ENCODE peak calls at places on chromosomes 4 and X, in nine cellular contexts. L is esophagus muscularis mucosa, J is stomach, V is K562, G is HepG2, N is HCT116, I is suprapubic skin, X is transverse colon, Z is spleen. K is an unnamed sample.

GRCh38 chr4:6470502-6471302 is 1.7 kb downstream of the PPP2R2C start:
- DNase-seq in Z (peak; percentile 62), X (no peak), N (no peak), G (no peak), J (peak; percentile 48), V (peak; percentile 61), L (no peak), I (peak; percentile 74), K (peak; percentile 33)

GRCh38 chrX:39152106-39152649 is 350.9 kb downstream of the MID1IP1 start:
- DNase-seq in N (no peak), X (peak; percentile 49), J (peak; percentile 61), L (no peak), I (peak; percentile 76), Z (peak; percentile 81), V (peak; percentile 79), G (no peak), K (no peak)

GRCh38 chr4:11028334-11028733 is 343.8 kb upstream of the CLNK start:
- DNase-seq in G (no peak), J (no peak), L (peak; percentile 86), I (no peak), N (no peak), Z (no peak), V (no peak), X (no peak), K (no peak)

GRCh38 chr4:133483600-133484246 is 334.6 kb downstream of the PCDH10 start:
- DNase-seq in G (peak; percentile 43), J (no peak), N (peak; percentile 34), V (peak; percentile 14), I (no peak), X (no peak), L (no peak), Z (no peak), K (no peak)

GRCh38 chrX:148380614-148381561 is 119.5 kb upstream of the AFF2 start:
- DNase-seq in G (no peak), I (no peak), V (no peak), X (peak; percentile 11), Z (no peak), N (no peak), J (no peak), L (no peak), K (no peak)

GRCh38 chr4:84691170-84691691 is 108.3 kb downstream of the CDS1 start:
- DNase-seq in L (no peak), G (no peak), I (no peak), V (peak; percentile 13), X (no peak), J (no peak), N (peak; percentile 86), Z (no peak), K (no peak)

GRCh38 chrX:51837926-51838325 is 55.5 kb upstream of the MAGED1 start:
- DNase-seq in V (no peak), Z (no peak), I (peak; percentile 77), N (no peak), G (no peak), X (peak; percentile 60), L (peak; percentile 87), J (peak; percentile 41), K (peak; percentile 4)

GRCh38 chrX:100895365-100896075 is 21.4 kb upstream of the NOX1 start:
- DNase-seq in V (peak; percentile 50), G (peak; percentile 55), Z (no peak), N (peak; percentile 26), X (peak; percentile 28), L (no peak), J (peak; percentile 33), I (no peak), K (no peak)

GRCh38 chrX:149757206-149758067 is 16.4 kb upstream of the HSFX1 start:
- DNase-seq in I (no peak), N (no peak), L (no peak), Z (peak; percentile 52), G (no peak), X (no peak), V (no peak), J (no peak), K (no peak)

GRCh38 chrX:37420756-37421155 is 71.6 kb downstream of the PRRG1 start:
- DNase-seq in V (no peak), N (no peak), L (no peak), X (no peak), G (no peak), Z (no peak), I (no peak), J (no peak), K (no peak)

GRCh38 chrX:56130013-56130412 is 102.1 kb upstream of the KLF8 start:
- DNase-seq in J (no peak), L (no peak), I (no peak), Z (no peak), X (no peak), G (no peak), V (no peak), N (no peak), K (no peak)

GRCh38 chrX:153303276-153304262 is 18.0 kb downstream of the PNMA6F start:
- DNase-seq in X (no peak), N (no peak), J (no peak), I (no peak), G (no peak), V (no peak), Z (peak; percentile 50), L (no peak), K (no peak)

GRCh38 chr4:165609653-165610052 is 230.8 kb downstream of the CPE start:
- DNase-seq in L (no peak), N (no peak), J (no peak), X (no peak), V (no peak), Z (no peak), G (no peak), I (no peak), K (no peak)

GRCh38 chr4:181528570-181529184 is 714.5 kb upstream of the TENM3 start:
- DNase-seq in V (peak; percentile 59), J (peak; percentile 78), I (no peak), Z (no peak), G (peak; percentile 56), L (no peak), N (peak; percentile 54), X (peak; percentile 80), K (peak; percentile 23)

GRCh38 chrX:84729809-84730208 is 227.6 kb upstream of the HDX start:
- DNase-seq in V (peak; percentile 16), Z (no peak), X (no peak), I (no peak), N (no peak), G (peak; percentile 5), J (no peak), L (no peak), K (no peak)

GRCh38 chrX:24870143-24870542 is 145.6 kb downstream of the ARX start:
- DNase-seq in X (no peak), G (peak; percentile 70), V (no peak), I (no peak), Z (no peak), L (no peak), J (no peak), N (no peak), K (no peak)

GRCh38 chrX:11949291-11949690 is 189.0 kb upstream of the FRMPD4 start:
- DNase-seq in Z (no peak), X (no peak), V (no peak), L (no peak), N (no peak), G (no peak), I (no peak), J (no peak), K (no peak)

DNA sequence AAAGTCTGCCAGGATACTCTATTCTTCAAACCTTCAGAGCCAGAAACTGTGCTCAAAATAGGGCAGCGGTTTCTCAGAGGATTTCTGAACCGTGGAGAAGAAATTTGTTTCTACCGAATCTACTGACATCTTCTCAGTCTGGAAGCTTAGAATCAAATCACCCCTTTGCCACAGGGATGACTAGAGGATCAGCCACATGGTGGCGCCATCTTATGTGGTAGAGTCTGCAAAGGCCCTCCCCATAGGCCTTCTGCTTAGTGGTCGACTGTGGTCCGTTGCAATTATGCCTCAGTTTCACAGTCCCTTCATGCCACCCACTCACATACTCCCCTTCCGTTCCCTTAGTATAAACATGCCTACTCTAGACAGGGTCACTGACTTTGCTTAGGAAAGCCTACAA is 680.7 kb upstream of the SPANXN1 start:
- DNase-seq in V (no peak), N (no peak), X (no peak), L (no peak), I (no peak), Z (no peak), J (no peak), G (no peak), K (no peak)
- TF ChIP-seq CTCF in V (no peak), N (no peak), X (no peak), L (no peak), I (no peak), Z (no peak), J (no peak), G (no peak), K (no peak)

GRCh38 chr4:189022441-189023035 is 883.3 kb downstream of the TRIML1 start:
- DNase-seq in L (no peak), J (no peak), X (no peak), N (no peak), G (no peak), V (no peak), I (no peak), Z (no peak), K (no peak)
- H3K27ac ChIP-seq in L (no peak overlapping the region), J (no peak overlapping the region), X (peak overlapping the region; percentile 16), N (no peak overlapping the region), G (no peak overlapping the region), V (no peak overlapping the region), I (no peak overlapping the region), Z (no peak overlapping the region), K (no peak overlapping the region)

GRCh38 chr4:40621229-40621591 is 8.5 kb downstream of the RBM47 start:
- DNase-seq in X (no peak), Z (no peak), J (no peak), G (no peak), I (no peak), N (no peak), L (no peak), V (no peak), K (no peak)
- TF ChIP-seq POLR2AphosphoS5 in X (no peak), Z (no peak), J (no peak), G (no peak), I (no peak), N (no peak), L (no peak), V (no peak), K (no peak)

DNA sequence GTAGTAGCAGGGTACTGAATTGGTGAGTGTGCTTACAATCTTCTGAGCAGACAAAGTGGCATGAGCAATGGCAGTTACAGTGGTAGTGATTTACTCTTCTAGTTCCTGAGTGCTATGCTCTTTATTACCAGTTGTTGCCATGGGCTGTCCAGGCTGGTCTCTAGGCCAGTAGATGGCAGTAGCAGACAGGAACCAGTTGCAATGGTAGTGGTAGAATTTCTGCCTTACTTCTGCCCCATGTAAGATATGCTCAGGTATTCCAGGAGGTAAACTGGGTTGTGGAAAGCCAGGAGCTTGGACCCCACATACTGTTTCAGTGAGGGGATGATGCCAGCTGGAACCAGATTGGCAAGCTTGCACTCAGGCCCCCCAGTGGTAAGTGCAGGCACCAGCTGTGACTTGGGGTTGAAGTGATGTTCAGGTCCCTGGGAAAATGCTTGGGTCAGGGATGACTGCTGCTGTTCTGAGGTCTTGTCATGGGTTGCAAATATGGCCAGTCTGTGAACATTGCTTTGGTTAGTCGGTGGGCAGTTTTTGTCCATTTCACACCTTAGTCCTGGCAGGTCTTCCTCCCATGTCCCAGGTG is 63.0 kb upstream of the ZXDB start:
- DNase-seq in J (no peak), Z (no peak), G (peak; percentile 5), I (no peak), X (no peak), L (no peak), N (no peak), V (peak; percentile 1), K (peak; percentile 5)
- TF ChIP-seq CTCF in J (no peak), Z (no peak), G (peak; percentile 65), I (no peak), X (peak; percentile 21), L (no peak), N (peak; percentile 62), V (no peak), K (no peak)

GRCh38 chr4:127778102-127778501 is 4.0 kb upstream of the HSPA4L start:
- DNase-seq in L (no peak), N (no peak), J (no peak), V (peak; percentile 54), Z (no peak), I (no peak), G (peak; percentile 71), X (no peak), K (no peak)
- H3K27ac ChIP-seq in L (no peak overlapping the region), N (no peak overlapping the region), J (no peak overlapping the region), V (no peak overlapping the region), Z (no peak overlapping the region), I (no peak overlapping the region), G (no peak overlapping the region), X (no peak overlapping the region), K (no peak overlapping the region)